ENCODE peak calls at places on chromosomes 1 and 21, in ten cellular contexts. H is T-helper 2 cell; Z is adrenal gland; J is NCI-H187 treated with DMSO at 0.1 percent for 48 hours; N is GM23338; C is transverse colon; U is stimulated activated CD4-positive, alpha-beta T cell treated with anti-CD3 and anti-CD28 coated beads, Interleukin-1b, Interleukin-23, amount 100 ng/mL, for 4 hours; K is left colon; S is cardiac septum; Q is AG09319. P is an unnamed sample.

GRCh38 chr1:206503591-206504362 is 3.6 kb upstream of the RASSF5 start:
- DNase-seq in H (peak), K (no peak), C (peak), N (no peak), Q (peak), J (no peak), Z (peak), S (no peak), U (no peak), P (no peak)

GRCh38 chr1:157993179-157994080 is at the start of gene KIRREL1:
- DNase-seq in K (peak), C (peak), Z (peak), N (peak), H (no peak), U (no peak), S (no peak), Q (no peak), J (no peak), P (peak)

GRCh38 chr1:226656201-226656600 is 82.9 kb downstream of the ITPKB start:
- DNase-seq in N (peak), J (no peak), Q (no peak), H (no peak), C (no peak), Z (no peak), U (no peak), K (peak), S (no peak), P (peak)

GRCh38 chr1:218401896-218402770 is 57.0 kb downstream of the TGFB2 start:
- DNase-seq in U (no peak), N (no peak), Q (no peak), Z (no peak), C (no peak), S (no peak), J (no peak), H (no peak), K (no peak), P (no peak)

GRCh38 chr1:118659646-118660045 is 328.5 kb downstream of the TBX15 start:
- DNase-seq in K (no peak), H (no peak), J (no peak), Z (no peak), C (no peak), Q (no peak), N (no peak), U (no peak), S (no peak), P (no peak)

GRCh38 chr1:203465943-203466342 is 9.7 kb upstream of the PRELP start:
- DNase-seq in N (no peak), C (no peak), H (no peak), U (no peak), Z (peak), J (no peak), Q (no peak), S (peak), K (no peak), P (no peak)

GRCh38 chr1:112982853-112983539 is 27.0 kb upstream of the SLC16A1 start:
- DNase-seq in U (no peak), K (no peak), H (no peak), N (no peak), C (no peak), Z (no peak), J (no peak), S (no peak), Q (no peak), P (no peak)

GRCh38 chr1:232923739-232924386 is 26.5 kb upstream of the NTPCR start:
- DNase-seq in Q (no peak), Z (no peak), J (no peak), U (no peak), N (no peak), S (no peak), H (peak), K (no peak), C (no peak), P (no peak)

GRCh38 chr1:172397221-172397620 is 23.3 kb upstream of the C1orf105 start:
- DNase-seq in U (no peak), Q (no peak), H (no peak), S (no peak), K (no peak), J (no peak), Z (no peak), N (no peak), C (no peak), P (no peak)

GRCh38 chr1:228853191-228853590 is 117.9 kb downstream of the RHOU start:
- DNase-seq in Q (no peak), C (no peak), K (no peak), J (no peak), Z (no peak), U (no peak), H (no peak), S (no peak), N (no peak), P (no peak)

GRCh38 chr21:36630485-36631206 is 68.3 kb upstream of the SIM2 start:
- DNase-seq in Z (peak), J (no peak), N (peak), H (peak), S (no peak), U (peak), K (peak), C (peak), Q (no peak), P (peak)

GRCh38 chr1:164602480-164603093 is 43.6 kb downstream of the PBX1 start:
- DNase-seq in Z (peak), K (peak), S (no peak), Q (no peak), C (peak), J (no peak), U (no peak), N (peak), H (no peak), P (no peak)

GRCh38 chr1:115299266-115299665 is 38.8 kb downstream of the NGF start:
- DNase-seq in U (no peak), H (no peak), C (no peak), N (peak), J (no peak), Q (no peak), S (no peak), K (no peak), Z (no peak), P (no peak)

GRCh38 chr1:20430355-20431290 is 55.4 kb downstream of the CAMK2N1 start:
- DNase-seq in S (no peak), C (peak), K (peak), J (no peak), Q (no peak), N (peak), H (peak), Z (peak), U (peak), P (peak)

GRCh38 chr1:185776521-185776920 is 42.3 kb downstream of the HMCN1 start:
- DNase-seq in N (no peak), K (no peak), J (no peak), Z (no peak), U (no peak), Q (no peak), C (no peak), S (no peak), H (no peak), P (no peak)

GRCh38 chr1:156912861-156913808 is 7.3 kb upstream of the LRRC71 start:
- DNase-seq in Q (no peak), S (no peak), C (no peak), K (no peak), U (no peak), H (no peak), N (peak), J (no peak), Z (no peak), P (no peak)

GRCh38 chr1:235901461-235901860 is 34.8 kb upstream of the LYST start:
- DNase-seq in U (no peak), S (no peak), N (no peak), K (no peak), C (no peak), H (no peak), Q (no peak), Z (no peak), J (no peak), P (no peak)

GRCh38 chr1:943545-944340 is 15.3 kb downstream of the NOC2L start:
- DNase-seq in H (no peak), U (no peak), N (no peak), S (no peak), Z (no peak), C (no peak), Q (no peak), K (no peak), J (no peak), P (no peak)

GRCh38 chr1:90201467-90202358 is 206.8 kb downstream of the ZNF326 start:
- DNase-seq in J (no peak), C (peak), Z (no peak), H (no peak), Q (no peak), S (no peak), U (no peak), N (no peak), K (peak), P (no peak)

GRCh38 chr1:219581344-219581743 is 31.6 kb downstream of the ZC3H11B start:
- DNase-seq in K (no peak), C (no peak), U (no peak), J (no peak), H (no peak), N (no peak), S (no peak), Q (no peak), Z (no peak), P (no peak)

GRCh38 chr21:16169810-16170209 is 440.0 kb downstream of the USP25 start:
- DNase-seq in S (no peak), Z (no peak), Q (no peak), H (no peak), C (no peak), U (no peak), N (no peak), K (no peak), J (no peak), P (no peak)

GRCh38 chr1:27571439-27572018 is 32.4 kb downstream of the AHDC1 start:
- DNase-seq in Q (no peak), S (no peak), H (no peak), C (no peak), J (no peak), K (no peak), U (no peak), N (peak), Z (peak), P (peak)

GRCh38 chr1:27970401-27970800 is 10.6 kb downstream of the XKR8 start:
- DNase-seq in N (no peak), S (no peak), H (no peak), Q (no peak), Z (no peak), C (no peak), U (no peak), K (no peak), J (no peak), P (no peak)

GRCh38 chr1:7475691-7476090 is 295.4 kb upstream of the VAMP3 start:
- DNase-seq in H (no peak), K (no peak), J (no peak), Z (no peak), N (no peak), C (no peak), U (no peak), S (no peak), Q (no peak), P (no peak)

GRCh38 chr1:247528812-247529474 is 7.3 kb downstream of the OR2C3 start:
- DNase-seq in Q (no peak), N (no peak), U (no peak), S (no peak), Z (no peak), H (no peak), J (no peak), K (no peak), C (no peak), P (no peak)

GRCh38 chr1:231465051-231465450 is 43.0 kb upstream of the EGLN1 start:
- DNase-seq in Z (no peak), C (no peak), S (no peak), Q (no peak), K (no peak), N (no peak), H (no peak), J (no peak), U (no peak), P (no peak)

GRCh38 chr1:11273595-11274234 is 717 bp downstream of the UBIAD1 start:
- DNase-seq in Z (no peak), Q (no peak), S (no peak), U (no peak), K (no peak), H (no peak), N (no peak), C (no peak), J (no peak), P (no peak)

GRCh38 chr1:207755846-207756692 is 4.2 kb downstream of the CD46 start:
- DNase-seq in H (no peak), N (no peak), J (no peak), U (no peak), Z (no peak), S (no peak), K (no peak), C (no peak), Q (no peak), P (no peak)

GRCh38 chr1:3905953-3906671 is 6.0 kb upstream of the C1orf174 start:
- DNase-seq in Q (no peak), J (no peak), S (peak), H (no peak), K (no peak), U (no peak), N (no peak), Z (no peak), C (no peak), P (no peak)

GRCh38 chr1:175521265-175522040 is 221.9 kb downstream of the TNR start:
- DNase-seq in N (no peak), J (no peak), H (no peak), C (peak), Z (no peak), S (no peak), K (peak), Q (no peak), U (no peak), P (no peak)

GRCh38 chr1:147669475-147670318 is 627 bp downstream of the ACP6 start:
- DNase-seq in J (no peak), S (peak), H (peak), U (peak), C (peak), Z (peak), N (peak), Q (no peak), K (peak), P (peak)

GRCh38 chr1:31372961-31373896 is at the start of gene FABP3:
- DNase-seq in Q (no peak), Z (peak), C (peak), S (peak), N (peak), U (no peak), H (no peak), J (no peak), K (peak), P (peak)

GRCh38 chr1:153356392-153357075 is 1.1 kb upstream of the S100A9 start:
- DNase-seq in U (no peak), N (no peak), H (no peak), C (no peak), Z (no peak), S (no peak), Q (no peak), J (no peak), K (no peak), P (no peak)

GRCh38 chr1:247111636-247112478 is 7.7 kb upstream of the ZNF669 start:
- DNase-seq in S (peak), Q (peak), C (peak), U (no peak), N (peak), J (no peak), K (peak), H (no peak), Z (peak), P (peak)

GRCh38 chr21:35850029-35850428 is 210.3 kb downstream of the SETD4 start:
- DNase-seq in H (no peak), N (no peak), Z (no peak), Q (peak), S (no peak), J (no peak), C (no peak), U (no peak), K (no peak), P (no peak)

GRCh38 chr1:51310871-51311613 is 19.3 kb downstream of the TTC39A start:
- DNase-seq in Q (no peak), S (no peak), J (no peak), U (no peak), C (no peak), H (no peak), K (no peak), Z (no peak), N (no peak), P (no peak)

GRCh38 chr1:35577071-35577998 is 4.2 kb downstream of the TFAP2E start:
- DNase-seq in U (peak), Z (no peak), J (no peak), S (peak), K (peak), Q (no peak), N (peak), C (peak), H (no peak), P (no peak)

GRCh38 chr1:118788372-118788955 is 199.7 kb downstream of the TBX15 start:
- DNase-seq in K (no peak), N (no peak), Z (no peak), S (no peak), Q (peak), U (no peak), J (no peak), H (no peak), C (no peak), P (no peak)